ENCODE peak calls at places on chromosomes 6 and 20, in ten cellular contexts. P, S, F, V, W, C, O, U, H and M are unnamed samples.

GRCh38 chr20:59403261-59403961 is 103.0 kb downstream of the EDN3 start:
- DNase-seq in F (peak; percentile 11), O (peak; percentile 86), C (peak; percentile 48), P (peak; percentile 88), H (no peak), W (peak; percentile 83), U (no peak), S (peak; percentile 63), V (no peak), M (peak; percentile 78)

GRCh38 chr20:13857961-13858360 is 73.1 kb downstream of the NDUFAF5 start:
- DNase-seq in U (no peak), P (no peak), H (no peak), W (no peak), C (no peak), V (no peak), O (no peak), S (no peak), F (no peak), M (no peak)

GRCh38 chr6:28393912-28394662 is 5.5 kb downstream of the ZSCAN12 start:
- DNase-seq in P (no peak), U (no peak), H (no peak), O (no peak), W (no peak), F (peak; percentile 19), V (no peak), S (no peak), C (no peak), M (no peak)

GRCh38 chr6:77416839-77417238 is 46.5 kb downstream of the HTR1B start:
- DNase-seq in O (no peak), W (no peak), H (no peak), S (no peak), C (no peak), F (no peak), U (no peak), V (no peak), P (no peak), M (no peak)

GRCh38 chr6:105879146-105879545 is 207.0 kb upstream of the PRDM1 start:
- DNase-seq in H (no peak), P (no peak), S (no peak), W (no peak), O (no peak), U (no peak), C (no peak), V (no peak), F (no peak), M (no peak)

GRCh38 chr20:8855315-8855714 is 213.6 kb upstream of the PLCB4 start:
- DNase-seq in U (no peak), H (peak; percentile 74), P (no peak), W (no peak), C (peak; percentile 1), S (no peak), F (peak; percentile 59), V (no peak), O (no peak), M (no peak)

GRCh38 chr20:17646901-17647301 is 35.1 kb downstream of the RRBP1 start:
- DNase-seq in S (no peak), C (no peak), U (no peak), V (no peak), H (no peak), W (no peak), F (no peak), P (no peak), O (peak; percentile 38), M (no peak)

GRCh38 chr6:169954977-169955376 is 203.6 kb downstream of the ERMARD start:
- DNase-seq in V (no peak), H (no peak), W (no peak), U (no peak), O (no peak), S (no peak), P (no peak), C (no peak), F (no peak), M (no peak)

GRCh38 chr20:17298169-17298568 is 71.3 kb downstream of the PCSK2 start:
- DNase-seq in P (no peak), F (no peak), C (no peak), H (no peak), V (no peak), S (no peak), O (no peak), U (no peak), W (no peak), M (no peak)

GRCh38 chr6:144033816-144034540 is 25.9 kb upstream of the PLAGL1 start:
- DNase-seq in U (no peak), V (no peak), H (peak; percentile 33), O (no peak), C (no peak), F (peak; percentile 56), P (no peak), S (no peak), W (no peak), M (no peak)

GRCh38 chr6:19349429-19349828 is 487.7 kb upstream of the ID4 start:
- DNase-seq in F (no peak), P (no peak), V (no peak), U (no peak), S (no peak), O (no peak), C (no peak), H (no peak), W (no peak), M (no peak)

GRCh38 chr6:151675746-151676459 is 131.6 kb upstream of the ESR1 start:
- DNase-seq in H (no peak), O (peak; percentile 50), C (peak; percentile 8), S (peak; percentile 46), V (peak; percentile 55), W (peak; percentile 46), P (peak; percentile 49), U (no peak), F (peak; percentile 47), M (peak; percentile 75)

GRCh38 chr20:9458075-9458818 is 56.1 kb upstream of the LAMP5 start:
- DNase-seq in W (no peak), H (peak; percentile 80), F (peak; percentile 11), V (no peak), P (no peak), O (no peak), S (no peak), C (no peak), U (no peak), M (no peak)

GRCh38 chr6:36327226-36328009 is 9.3 kb downstream of the BNIP5 start:
- DNase-seq in S (no peak), C (no peak), U (no peak), W (no peak), O (no peak), P (no peak), H (no peak), V (no peak), F (no peak), M (no peak)

GRCh38 chr6:158149641-158150040 is 18.4 kb downstream of the SERAC1 start:
- DNase-seq in W (no peak), P (no peak), U (no peak), C (no peak), F (peak; percentile 28), V (no peak), O (no peak), S (no peak), H (peak; percentile 83), M (no peak)

GRCh38 chr6:131894735-131895424 is 56.3 kb downstream of the CCN2 start:
- DNase-seq in V (peak; percentile 72), W (no peak), O (no peak), U (no peak), S (no peak), C (no peak), P (no peak), F (no peak), H (no peak), M (no peak)

GRCh38 chr6:91715171-91715805 is 1128.4 kb upstream of the MAP3K7 start:
- DNase-seq in S (no peak), V (no peak), F (no peak), C (no peak), W (no peak), H (no peak), O (no peak), P (no peak), U (no peak), M (no peak)

GRCh38 chr6:7721654-7722053 is 4.2 kb upstream of the BMP6 start:
- DNase-seq in W (no peak), P (no peak), H (peak; percentile 38), C (peak; percentile 7), O (no peak), U (no peak), F (peak; percentile 63), V (no peak), S (no peak), M (peak; percentile 59)

GRCh38 chr6:41273699-41274098 is 12.8 kb downstream of the TREM1 start:
- DNase-seq in H (no peak), O (no peak), S (no peak), W (no peak), P (no peak), C (no peak), V (no peak), F (no peak), U (no peak), M (no peak)

GRCh38 chr6:39496951-39497350 is 174.4 kb upstream of the KCNK16 start:
- DNase-seq in C (no peak), O (no peak), W (no peak), V (peak; percentile 73), S (no peak), F (peak; percentile 91), H (no peak), U (no peak), P (no peak), M (no peak)

GRCh38 chr20:63879264-63879663 is 14.2 kb downstream of the TPD52L2 start:
- DNase-seq in W (no peak), S (no peak), O (no peak), H (no peak), V (no peak), U (no peak), C (no peak), F (no peak), P (no peak), M (no peak)